ENCODE peak calls at places on chromosomes 3 and 15, in five cellular contexts. I is colonic mucosa, W is C1 segment of cervical spinal cord, Q is DMS53, C is ACHN. V is an unnamed sample.

GRCh38 chr15:64191971-64192830 is 29.4 kb upstream of the PPIB start:
- DNase-seq in W (no peak), I (no peak), Q (no peak), C (no peak), V (no peak)

GRCh38 chr3:150000631-150001030 is 29.9 kb upstream of the PFN2 start:
- DNase-seq in W (no peak), Q (no peak), C (no peak), I (no peak), V (no peak)

GRCh38 chr3:71389191-71389590 is 194.3 kb downstream of the FOXP1 start:
- DNase-seq in W (no peak), Q (peak), C (no peak), I (peak), V (no peak)

GRCh38 chr3:98741121-98741716 is 21.9 kb upstream of the ST3GAL6 start:
- DNase-seq in Q (no peak), I (no peak), C (peak), W (no peak), V (no peak)

GRCh38 chr15:68154923-68155559 is 50.1 kb downstream of the CALML4 start:
- DNase-seq in W (no peak), I (peak), Q (peak), C (peak), V (no peak)

GRCh38 chr3:157160652-157161480 is 919 bp upstream of the CCNL1 start:
- DNase-seq in W (peak), Q (peak), I (peak), C (peak), V (no peak)

GRCh38 chr3:48409291-48410201 is 20.3 kb downstream of the PLXNB1 start:
- DNase-seq in C (no peak), Q (no peak), I (peak), W (no peak), V (no peak)

GRCh38 chr15:85044251-85044853 is 62.7 kb downstream of the PDE8A start:
- DNase-seq in C (peak), W (peak), Q (peak), I (peak), V (peak)

GRCh38 chr3:47578119-47578630 is 490 bp downstream of the CSPG5 start:
- DNase-seq in W (peak), I (peak), Q (peak), C (peak), V (no peak)

GRCh38 chr3:12782172-12782815 is 14.2 kb upstream of the CAND2 start:
- DNase-seq in W (no peak), Q (no peak), C (no peak), I (no peak), V (no peak)

GRCh38 chr15:100140527-100141303 is 201.1 kb downstream of the ADAMTS17 start:
- DNase-seq in W (no peak), I (no peak), C (no peak), Q (no peak), V (peak)

GRCh38 chr3:134895181-134895580 is 100.1 kb downstream of the EPHB1 start:
- DNase-seq in Q (no peak), I (no peak), W (no peak), C (no peak), V (no peak)

GRCh38 chr15:43941555-43941954 is 114.8 kb downstream of the WDR76 start:
- DNase-seq in C (no peak), Q (no peak), I (no peak), W (no peak), V (no peak)

GRCh38 chr3:53175613-53176537 is 14.9 kb downstream of the PRKCD start:
- DNase-seq in W (no peak), C (no peak), I (no peak), Q (no peak), V (no peak)

GRCh38 chr3:24494616-24495333 is at the start of gene THRB:
- DNase-seq in Q (peak), I (peak), W (peak), C (peak), V (peak)

GRCh38 chr3:30248423-30248822 is 358.0 kb upstream of the TGFBR2 start:
- DNase-seq in Q (no peak), I (no peak), W (no peak), C (no peak), V (no peak)

GRCh38 chr15:70351941-70352774 is 254.4 kb upstream of the TLE3 start:
- DNase-seq in Q (peak), I (no peak), C (no peak), W (no peak), V (no peak)

GRCh38 chr3:128278761-128279593 is 125.7 kb downstream of the EEFSEC start:
- DNase-seq in C (no peak), I (peak), Q (no peak), W (peak), V (no peak)

GRCh38 chr15:31459011-31459748 is 132.5 kb downstream of the KLF13 start:
- DNase-seq in I (no peak), C (no peak), Q (no peak), W (no peak), V (no peak)

GRCh38 chr3:7393944-7394605 is 533.2 kb downstream of the GRM7 start:
- DNase-seq in W (no peak), C (no peak), Q (no peak), I (no peak), V (no peak)

GRCh38 chr3:12393894-12394293 is 90.4 kb upstream of the TSEN2 start:
- DNase-seq in I (no peak), C (peak), Q (no peak), W (no peak), V (no peak)

GRCh38 chr3:79490165-79491028 is 277.4 kb downstream of the ROBO1 start:
- DNase-seq in W (no peak), I (peak), Q (no peak), C (no peak), V (no peak)

GRCh38 chr3:56494679-56495322 is 26.5 kb upstream of the ERC2 start:
- DNase-seq in W (peak), Q (peak), C (peak), I (peak), V (peak)

GRCh38 chr3:16998236-16998923 is 113.6 kb downstream of the PLCL2 start:
- DNase-seq in W (no peak), C (no peak), Q (no peak), I (no peak), V (no peak)

GRCh38 chr3:13420817-13421755 is 964 bp upstream of the NUP210 start:
- DNase-seq in C (no peak), W (no peak), Q (peak), I (peak), V (no peak)

GRCh38 chr15:49423021-49423420 is at the start of gene FGF7:
- DNase-seq in I (no peak), Q (peak), C (no peak), W (no peak), V (no peak)

GRCh38 chr3:58018892-58019291 is 10.7 kb downstream of the FLNB start:
- DNase-seq in W (no peak), C (no peak), I (no peak), Q (no peak), V (no peak)

GRCh38 chr3:126535636-126536035 is 11.7 kb downstream of the CHST13 start:
- DNase-seq in C (no peak), Q (no peak), I (no peak), W (no peak), V (no peak)

GRCh38 chr15:92095691-92096090 is 242.2 kb downstream of the SLCO3A1 start:
- DNase-seq in Q (no peak), W (no peak), I (no peak), C (no peak), V (no peak)

GRCh38 chr3:155230382-155230781 is 63.1 kb downstream of the STRIT1 start:
- DNase-seq in W (no peak), C (no peak), Q (no peak), I (no peak), V (no peak)

V was measured in occipital lobe.